ENCODE peak calls at places on chromosomes 2 and 18, in seven cellular contexts. Y is HCT116, O is HepG2, F is NT2/D1, W is GM12878, Z is H1, S is SK-N-SH. B is an unnamed sample.

GRCh38 chr18:2411381-2411977 is 159.8 kb downstream of the METTL4 start:
- DNase-seq in Z (no peak), W (no peak), S (no peak), O (no peak), F (no peak), Y (no peak), B (no peak)

GRCh38 chr18:50686409-50686808 is 126.5 kb downstream of the MAPK4 start:
- DNase-seq in Y (no peak), W (no peak), O (no peak), S (no peak), F (no peak), Z (no peak), B (no peak)

GRCh38 chr2:9327873-9328352 is 95.4 kb downstream of the ITGB1BP1 start:
- DNase-seq in Z (no peak), S (no peak), O (peak; percentile 92), W (no peak), Y (no peak), F (no peak), B (peak; percentile 25)

GRCh38 chr2:239268082-239268481 is 132.7 kb downstream of the HDAC4 start:
- DNase-seq in S (no peak), Y (no peak), Z (no peak), F (no peak), W (no peak), O (no peak), B (no peak)

GRCh38 chr18:60826346-60826745 is 453.8 kb upstream of the MC4R start:
- DNase-seq in Z (no peak), O (peak; percentile 1), W (no peak), F (no peak), S (no peak), Y (no peak), B (no peak)

GRCh38 chr2:71486881-71487640 is 33.7 kb downstream of the DYSF start:
- DNase-seq in S (no peak), Z (no peak), W (no peak), Y (no peak), O (no peak), F (no peak), B (no peak)

GRCh38 chr2:168961450-168962229 is 60.5 kb downstream of the G6PC2 start:
- DNase-seq in Y (peak; percentile 79), S (peak; percentile 21), Z (peak; percentile 13), O (peak; percentile 84), W (peak; percentile 41), F (peak; percentile 76), B (peak; percentile 65)

GRCh38 chr18:11148655-11149440 is 521 bp downstream of the PIEZO2 start:
- DNase-seq in S (no peak), O (no peak), W (no peak), Z (no peak), F (no peak), Y (no peak), B (no peak)

GRCh38 chr2:132400169-132400900 is 16.3 kb upstream of the GPR39 start:
- DNase-seq in O (no peak), S (no peak), F (no peak), Y (no peak), Z (no peak), W (no peak), B (no peak)

GRCh38 chr2:102100371-102101096 is 42.0 kb upstream of the IL1R1 start:
- DNase-seq in Z (no peak), W (no peak), Y (no peak), O (peak; percentile 91), F (no peak), S (no peak), B (no peak)

GRCh38 chr2:236963631-236964030 is 122.1 kb upstream of the COPS8 start:
- DNase-seq in W (no peak), S (no peak), F (no peak), O (no peak), Y (no peak), Z (no peak), B (no peak)

GRCh38 chr2:234879671-234880455 is 72.0 kb upstream of the SH3BP4 start:
- DNase-seq in Y (peak; percentile 41), F (no peak), O (peak; percentile 54), W (no peak), S (no peak), Z (no peak), B (peak; percentile 12)

GRCh38 chr2:33395660-33396249 is 80.7 kb upstream of the RASGRP3 start:
- DNase-seq in Z (no peak), O (peak; percentile 18), S (peak; percentile 50), W (no peak), Y (peak; percentile 28), F (no peak), B (peak; percentile 56)

GRCh38 chr2:241635756-241636155 is 1.2 kb downstream of the THAP4 start:
- DNase-seq in Z (no peak), W (no peak), F (no peak), O (peak; percentile 28), Y (no peak), S (no peak), B (no peak)

GRCh38 chr2:10495311-10495987 is 47.3 kb upstream of the ODC1 start:
- DNase-seq in Y (no peak), O (no peak), W (no peak), F (no peak), S (no peak), Z (no peak), B (no peak)

GRCh38 chr2:202109737-202110184 is 36.7 kb downstream of the KIAA2012 start:
- DNase-seq in W (no peak), S (no peak), O (no peak), Y (no peak), F (no peak), Z (peak; percentile 13), B (no peak)

DNA sequence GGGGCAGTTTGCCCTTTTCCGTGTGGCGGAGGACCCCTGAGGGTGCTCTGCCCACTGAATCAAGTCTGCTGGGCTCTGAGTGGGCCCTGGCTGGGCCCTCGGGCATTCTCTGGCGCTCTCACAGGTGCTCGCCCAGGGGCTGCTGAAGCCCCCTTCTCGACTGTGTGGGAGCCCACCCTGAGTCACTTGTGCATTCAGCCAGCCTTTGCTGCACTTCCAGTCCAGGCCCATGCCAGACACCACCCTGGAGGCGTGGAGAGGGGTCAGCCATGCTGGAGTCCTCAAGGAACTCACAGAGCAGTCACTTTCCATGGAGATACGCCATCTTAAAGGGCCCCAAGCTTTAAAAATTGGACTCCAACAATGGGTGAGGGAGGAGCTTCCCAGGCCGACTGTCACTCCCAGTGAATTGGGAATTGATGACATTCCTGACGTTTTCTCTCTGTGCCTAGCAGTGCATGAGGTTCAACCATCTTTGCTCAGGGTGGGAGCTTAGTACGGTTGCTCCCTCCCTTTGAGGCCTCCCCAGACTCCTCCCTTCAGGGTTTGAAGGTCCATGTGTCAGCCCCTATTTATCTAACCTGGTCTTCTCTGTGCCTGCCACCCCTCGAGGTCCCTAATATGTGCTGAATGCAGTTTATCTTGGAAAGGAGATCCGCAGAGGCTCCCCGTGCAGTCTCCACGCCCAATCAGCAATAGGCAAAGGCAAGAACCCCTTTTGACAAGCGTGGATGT is 71.8 kb upstream of the HS6ST1 start:
- DNase-seq in S (no peak), W (no peak), Y (no peak), O (no peak), F (no peak), Z (no peak), B (no peak)
- TF ChIP-seq YY1 in S (no peak), W (no peak), Y (no peak), O (no peak), F (no peak), Z (no peak), B (no peak)

GRCh38 chr2:85770369-85770768 is 16.6 kb downstream of the ATOH8 start:
- DNase-seq in F (no peak), Z (no peak), S (no peak), O (no peak), Y (no peak), W (no peak), B (no peak)

GRCh38 chr2:85767803-85768665 is 14.2 kb downstream of the ATOH8 start:
- DNase-seq in Z (no peak), W (no peak), O (no peak), F (no peak), S (no peak), Y (no peak), B (no peak)

GRCh38 chr2:85768713-85769112 is 14.9 kb downstream of the ATOH8 start:
- DNase-seq in Z (no peak), F (no peak), S (peak; percentile 65), W (no peak), O (no peak), Y (no peak), B (no peak)

GRCh38 chr2:85769987-85770362 is 16.2 kb downstream of the ATOH8 start:
- DNase-seq in Y (no peak), W (no peak), F (no peak), O (no peak), Z (no peak), S (no peak), B (no peak)

GRCh38 chr2:85769236-85769986 is 15.6 kb downstream of the ATOH8 start:
- DNase-seq in W (no peak), Y (no peak), Z (no peak), S (peak; percentile 81), O (peak; percentile 75), F (no peak), B (peak; percentile 81)
- H3K4me1 ChIP-seq in W (no peaks in the 10 kb centered on the region), Y (peaks cover 51% of the 10 kb centered on the region), Z (peaks cover 5% of the 10 kb centered on the region), S (peaks cover 63% of the 10 kb centered on the region), O (peaks cover 64% of the 10 kb centered on the region), F (peaks cover 22% of the 10 kb centered on the region), B (no peaks in the 10 kb centered on the region)

GRCh38 chr18:4096501-4096900 is 358.6 kb downstream of the DLGAP1 start:
- DNase-seq in O (no peak), Y (no peak), Z (no peak), F (no peak), S (no peak), W (no peak), B (no peak)
- TF ChIP-seq YY1 in O (no peak), Y (no peak), Z (no peak), F (no peak), S (no peak), W (no peak), B (no peak)

GRCh38 chr2:120935339-120936313 is 200.0 kb downstream of the GLI2 start:
- DNase-seq in S (no peak), Y (no peak), W (no peak), O (peak; percentile 97), Z (no peak), F (no peak), B (no peak)
- H3K4me1 ChIP-seq in S (peaks cover 68% of the 10 kb centered on the region), Y (peaks cover 67% of the 10 kb centered on the region), W (no peaks in the 10 kb centered on the region), O (peaks cover 77% of the 10 kb centered on the region), Z (no peaks in the 10 kb centered on the region), F (peaks cover 17% of the 10 kb centered on the region), B (peaks cover 29% of the 10 kb centered on the region)